ENCODE peak calls at places on chromosomes 11 and 22, in six cellular contexts. F is GM12865, Y is IMR-90, K is nephron progenitor cell, U is astrocyte, N is sigmoid colon. A is an unnamed sample.
A peak's percentile ranks its signal among the peaks of the same experiment; 100 is the strongest.

GRCh38 chr11:2799881-2800654 is 85.5 kb downstream of the CDKN1C start:
- DNase-seq in U (no peak), Y (no peak), K (no peak), F (no peak), N (peak; percentile 62), A (peak; percentile 13)

GRCh38 chr11:70317576-70318305 is 47.3 kb downstream of the PPFIA1 start:
- DNase-seq in N (no peak), Y (no peak), F (no peak), U (no peak), K (no peak), A (no peak)

GRCh38 chr11:95297680-95298452 is 66.9 kb upstream of the SESN3 start:
- DNase-seq in F (no peak), U (no peak), K (no peak), N (no peak), Y (no peak), A (no peak)

GRCh38 chr11:11211186-11211585 is 141.9 kb downstream of the CSNK2A3 start:
- DNase-seq in F (no peak), U (no peak), Y (no peak), N (no peak), K (no peak), A (no peak)

GRCh38 chr22:36081023-36081431 is 52.4 kb upstream of the RBFOX2 start:
- DNase-seq in Y (peak; percentile 98), F (no peak), N (peak; percentile 88), U (peak; percentile 96), K (no peak), A (no peak)

GRCh38 chr11:35040221-35040942 is 98.6 kb upstream of the CD44 start:
- DNase-seq in Y (peak; percentile 69), F (peak; percentile 87), N (no peak), U (peak; percentile 86), K (no peak), A (no peak)

GRCh38 chr11:43989162-43989961 is 46.9 kb downstream of the C11orf96 start:
- DNase-seq in U (no peak), Y (no peak), N (peak; percentile 86), F (no peak), K (peak; percentile 64), A (no peak)

GRCh38 chr11:34308821-34309585 is 48.8 kb downstream of the ABTB2 start:
- DNase-seq in K (no peak), U (peak; percentile 58), N (no peak), Y (no peak), F (no peak), A (no peak)

GRCh38 chr11:11291432-11292015 is 61.5 kb downstream of the CSNK2A3 start:
- DNase-seq in N (peak; percentile 42), F (no peak), K (no peak), Y (no peak), U (no peak), A (no peak)

GRCh38 chr22:24697671-24698082 is 76.8 kb downstream of the PIWIL3 start:
- DNase-seq in K (no peak), N (no peak), U (no peak), F (no peak), Y (no peak), A (no peak)

GRCh38 chr11:792535-792821 is 2.6 kb upstream of the CEND1 start:
- DNase-seq in N (no peak), K (no peak), F (no peak), U (no peak), Y (no peak), A (no peak)

GRCh38 chr11:44145011-44145777 is 49.7 kb downstream of the EXT2 start:
- DNase-seq in N (no peak), F (no peak), U (no peak), Y (peak; percentile 38), K (no peak), A (no peak)

GRCh38 chr11:16402654-16403447 is 46.5 kb upstream of the SOX6 start:
- DNase-seq in N (no peak), K (no peak), Y (no peak), U (peak; percentile 1), F (no peak), A (no peak)

GRCh38 chr11:120432056-120433018 is 79.2 kb upstream of the GRIK4 start:
- DNase-seq in N (no peak), U (peak; percentile 99), K (no peak), F (peak; percentile 40), Y (peak; percentile 100), A (no peak)

GRCh38 chr22:49969751-49970527 is 9.4 kb downstream of the PIM3 start:
- DNase-seq in N (peak; percentile 69), U (no peak), Y (no peak), F (no peak), K (no peak), A (peak; percentile 19)

GRCh38 chr22:22449819-22450218 is 58.7 kb downstream of the ZNF280B start:
- DNase-seq in N (no peak), F (peak; percentile 11), U (no peak), Y (no peak), K (no peak), A (no peak)

GRCh38 chr11:123356539-123356938 is 73.5 kb upstream of the GRAMD1B start:
- DNase-seq in U (no peak), K (no peak), N (no peak), Y (no peak), F (no peak), A (no peak)

GRCh38 chr11:123360267-123360936 is 69.7 kb upstream of the GRAMD1B start:
- DNase-seq in N (no peak), Y (no peak), F (no peak), U (no peak), K (no peak), A (no peak)

GRCh38 chr11:123357353-123357989 is 72.6 kb upstream of the GRAMD1B start:
- DNase-seq in K (no peak), N (no peak), F (no peak), U (no peak), Y (no peak), A (no peak)

GRCh38 chr11:123354371-123354770 is 75.7 kb upstream of the GRAMD1B start:
- DNase-seq in U (no peak), Y (no peak), N (no peak), F (no peak), K (no peak), A (no peak)

DNA sequence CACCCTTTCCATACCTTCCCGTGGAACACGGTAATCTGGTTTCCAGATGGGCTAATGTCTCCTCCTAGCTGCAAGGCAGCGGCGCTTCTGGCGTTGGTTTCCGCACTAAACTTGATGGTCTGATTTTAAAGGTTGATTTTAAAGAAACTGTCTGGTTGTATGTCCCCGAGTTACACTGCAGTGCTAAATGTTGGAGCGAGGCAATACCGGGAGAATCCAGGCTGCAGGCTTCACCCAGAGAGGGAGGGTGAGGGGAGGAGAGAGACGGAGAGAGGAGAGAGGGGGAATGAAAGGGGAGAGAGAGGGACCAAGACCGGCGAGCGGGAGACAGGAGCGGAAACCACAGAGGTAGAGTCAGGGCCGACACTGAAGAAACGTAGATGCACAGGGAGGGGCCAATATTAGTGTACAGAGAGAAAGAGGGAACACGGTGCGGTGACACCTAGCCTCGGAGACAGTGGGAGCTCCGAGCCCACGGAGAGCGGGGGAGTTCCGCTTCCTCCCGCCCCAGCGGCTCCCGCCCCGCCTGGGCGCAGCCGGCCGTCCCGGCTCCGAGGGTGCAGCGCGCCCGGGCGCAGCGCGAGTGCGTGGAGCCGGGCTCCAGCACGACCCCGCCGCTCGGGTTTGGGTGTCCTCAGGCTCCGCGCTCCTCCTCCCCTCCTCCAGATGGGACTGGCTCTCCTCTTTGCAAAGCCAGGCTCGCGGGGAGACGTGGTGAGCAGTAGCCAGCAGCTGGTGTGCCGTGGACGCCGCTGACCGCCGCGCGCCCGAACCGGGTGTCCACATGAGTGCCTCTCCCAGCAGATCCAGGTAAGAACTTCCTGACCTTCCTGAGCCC is 71.9 kb upstream of the GRAMD1B start:
- DNase-seq in Y (peak; percentile 2), U (peak; percentile 3), F (peak; percentile 70), K (peak; percentile 63), N (no peak), A (no peak)
- TF ChIP-seq CTCF in Y (peak; percentile 4), U (no peak), F (peak; percentile 19), K (no peak), N (no peak), A (no peak)

DNA sequence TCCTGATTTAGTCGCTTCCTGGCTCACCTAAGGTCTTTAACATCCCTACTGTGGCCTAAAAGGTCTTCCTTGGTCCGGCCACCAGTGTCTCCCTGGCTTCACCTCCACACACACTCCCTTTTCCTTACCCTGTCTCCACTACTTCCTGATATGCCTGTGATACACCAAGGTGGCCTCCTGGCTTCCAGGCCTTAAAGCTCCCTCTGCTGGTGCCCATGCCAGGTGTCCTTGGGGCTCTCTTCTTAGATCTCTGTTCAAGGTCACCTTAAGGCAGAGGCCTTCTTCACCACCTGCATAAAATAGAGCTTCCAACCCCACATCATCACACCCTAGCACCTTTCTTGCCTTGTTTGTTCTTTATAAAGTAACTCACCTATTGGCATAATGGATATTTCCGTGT is 787.7 kb downstream of the NTM start:
- DNase-seq in K (no peak), Y (peak; percentile 14), N (no peak), U (no peak), F (peak; percentile 48), A (no peak)
- TF ChIP-seq CTCF in K (peak; percentile 27), Y (peak; percentile 34), N (no peak), U (no peak), F (peak; percentile 55), A (no peak)

GRCh38 chr11:17846852-17847453 is 112.4 kb downstream of the KCNC1 start:
- DNase-seq in Y (peak; percentile 73), K (peak; percentile 3), N (no peak), U (peak; percentile 65), F (peak; percentile 3), A (no peak)
- TF ChIP-seq CTCF in Y (peak; percentile 54), K (no peak), N (no peak), U (peak; percentile 24), F (no peak), A (no peak)

GRCh38 chr11:61871158-61871597 is 20.2 kb downstream of the FADS3 start:
- DNase-seq in Y (peak; percentile 67), N (peak; percentile 88), U (peak; percentile 48), F (peak; percentile 71), K (peak; percentile 89), A (peak; percentile 57)

GRCh38 chr11:61875698-61876097 is 15.6 kb downstream of the FADS3 start:
- DNase-seq in U (no peak), K (no peak), Y (no peak), N (peak; percentile 62), F (no peak), A (no peak)

GRCh38 chr11:61872935-61873565 is 18.3 kb downstream of the FADS3 start:
- DNase-seq in N (peak; percentile 61), F (no peak), Y (no peak), U (no peak), K (no peak), A (no peak)

GRCh38 chr11:61874460-61874809 is 16.9 kb downstream of the FADS3 start:
- DNase-seq in N (no peak), U (no peak), K (no peak), Y (no peak), F (no peak), A (no peak)

DNA sequence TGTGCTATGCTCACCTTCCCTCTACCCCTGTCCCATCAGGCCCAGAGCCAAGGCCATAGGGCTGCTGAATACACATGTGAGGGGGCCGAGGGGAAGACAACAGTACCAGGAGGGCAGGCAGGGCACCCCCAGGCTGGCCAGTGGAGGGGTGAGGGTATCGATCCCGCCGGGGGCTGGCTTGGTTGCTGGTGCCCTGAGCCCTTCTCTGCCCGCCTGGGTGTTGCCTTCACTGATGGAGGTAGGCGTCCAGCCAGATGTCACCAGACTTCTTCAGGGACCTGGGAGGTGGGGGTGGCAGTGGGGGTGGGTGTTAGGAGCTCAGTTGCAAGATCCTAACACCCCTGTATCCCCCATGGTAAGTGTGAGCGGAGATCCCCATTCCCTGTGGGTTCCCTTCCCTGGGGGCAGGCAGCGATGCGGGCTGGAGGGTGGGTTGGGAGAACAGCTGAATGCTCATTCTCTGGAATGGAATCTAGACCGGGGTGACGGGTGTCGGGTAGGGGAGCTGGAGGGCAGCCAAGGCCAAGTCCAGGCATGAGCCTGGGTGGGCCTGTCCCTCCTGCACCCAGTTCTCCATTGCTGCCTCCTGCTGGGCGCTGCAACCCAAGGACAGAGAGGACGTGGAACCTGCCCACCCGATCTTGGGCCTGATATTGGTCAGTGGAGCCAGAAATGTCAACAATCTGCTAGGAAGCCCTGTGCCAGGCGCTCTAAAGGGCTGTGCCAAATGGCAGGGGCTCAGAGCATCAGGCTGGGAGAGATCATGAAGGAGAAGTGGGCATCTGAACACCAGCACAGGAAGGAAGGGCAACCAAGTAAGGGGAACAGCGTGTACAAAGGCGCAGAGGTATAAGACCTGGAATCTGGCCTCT is 17.5 kb downstream of the FADS3 start:
- DNase-seq in K (no peak), Y (no peak), U (no peak), N (peak; percentile 61), F (no peak), A (no peak)
- TF ChIP-seq CTCF in K (no peak), Y (no peak), U (no peak), N (no peak), F (no peak), A (no peak)